ENCODE peak calls at places on chromosomes 7 and 10, in ten cellular contexts. A is stimulated activated CD4-positive, alpha-beta T cell treated with anti-CD3 and anti-CD28 coated beads, Interleukin-15, amount 100 ng/mL, for 24 hours; J is fibroblast of pulmonary artery; U is activated CD4-positive, alpha-beta T cell treated with anti-CD3 and anti-CD28 coated beads, Interleukin-2, amount 50 U/mL, for 1 hour; Q is A172; E is AG09319; C is HS-5; O is IMR-90; P is endothelial cell; G is HEK293T. L is an unnamed sample.

GRCh38 chr7:131905574-131905973 is 349.1 kb upstream of the PODXL start:
- DNase-seq in A (no peak), J (no peak), U (no peak), Q (no peak), E (no peak), C (no peak), O (no peak), P (no peak), G (no peak), L (no peak)

GRCh38 chr10:22633106-22633505 is 81.3 kb downstream of the PIP4K2A start:
- DNase-seq in A (no peak), J (no peak), U (no peak), Q (no peak), E (no peak), C (no peak), O (no peak), P (no peak), G (no peak), L (no peak)

GRCh38 chr10:113992601-113993011 is 51.1 kb upstream of the ADRB1 start:
- DNase-seq in A (no peak), J (no peak), U (no peak), Q (peak), E (no peak), C (peak), O (no peak), P (no peak), G (no peak), L (no peak)

GRCh38 chr10:23535381-23535780 is 96.5 kb downstream of the OTUD1 start:
- DNase-seq in A (no peak), J (no peak), U (no peak), Q (no peak), E (no peak), C (no peak), O (no peak), P (no peak), G (no peak), L (no peak)

GRCh38 chr7:115707236-115707635 is 323.3 kb downstream of the TFEC start:
- DNase-seq in A (no peak), J (peak), U (no peak), Q (peak), E (peak), C (no peak), O (peak), P (peak), G (peak), L (peak)

GRCh38 chr7:55092186-55092976 is 73.6 kb downstream of the EGFR start:
- DNase-seq in A (no peak), J (no peak), U (no peak), Q (no peak), E (no peak), C (no peak), O (peak), P (no peak), G (no peak), L (no peak)

GRCh38 chr10:98534046-98534445 is 87.3 kb upstream of the HPS1 start:
- DNase-seq in A (no peak), J (no peak), U (no peak), Q (peak), E (no peak), C (peak), O (no peak), P (no peak), G (no peak), L (no peak)

GRCh38 chr7:100744605-100745004 is 11.2 kb downstream of the ZAN start:
- DNase-seq in A (no peak), J (no peak), U (no peak), Q (no peak), E (no peak), C (no peak), O (no peak), P (no peak), G (no peak), L (no peak)

GRCh38 chr10:119686465-119687191 is 35.4 kb downstream of the BAG3 start:
- DNase-seq in A (peak), J (peak), U (peak), Q (peak), E (peak), C (peak), O (peak), P (peak), G (peak), L (peak)

GRCh38 chr10:11863353-11864105 is 40.4 kb downstream of the PROSER2 start:
- DNase-seq in A (peak), J (no peak), U (peak), Q (no peak), E (no peak), C (no peak), O (no peak), P (no peak), G (no peak), L (no peak)

GRCh38 chr10:24307696-24308476 is 98.9 kb downstream of the KIAA1217 start:
- DNase-seq in A (no peak), J (peak), U (no peak), Q (no peak), E (no peak), C (no peak), O (no peak), P (no peak), G (no peak), L (no peak)

GRCh38 chr7:37128644-37129043 is 320.0 kb downstream of the ELMO1 start:
- DNase-seq in A (no peak), J (no peak), U (no peak), Q (no peak), E (no peak), C (no peak), O (no peak), P (no peak), G (no peak), L (no peak)

GRCh38 chr10:27998954-27999275 is at the start of gene ODAD2:
- DNase-seq in A (no peak), J (no peak), U (no peak), Q (peak), E (no peak), C (no peak), O (no peak), P (no peak), G (no peak), L (no peak)

GRCh38 chr10:71923138-71923692 is 41.0 kb upstream of the CHST3 start:
- DNase-seq in A (no peak), J (no peak), U (no peak), Q (no peak), E (no peak), C (no peak), O (no peak), P (no peak), G (no peak), L (no peak)

GRCh38 chr10:105742184-105742583 is 1101.1 kb downstream of the SORCS3 start:
- DNase-seq in A (no peak), J (no peak), U (no peak), Q (peak), E (no peak), C (no peak), O (no peak), P (no peak), G (no peak), L (peak)

GRCh38 chr10:600876-601275 is 88.6 kb downstream of the DIP2C start:
- DNase-seq in A (no peak), J (no peak), U (no peak), Q (no peak), E (no peak), C (no peak), O (no peak), P (no peak), G (no peak), L (no peak)

GRCh38 chr10:114665406-114665805 is 7.3 kb upstream of the ABLIM1 start:
- DNase-seq in A (no peak), J (no peak), U (no peak), Q (no peak), E (no peak), C (no peak), O (no peak), P (no peak), G (no peak), L (no peak)

GRCh38 chr10:33113111-33113856 is 155.3 kb upstream of the ITGB1 start:
- DNase-seq in A (no peak), J (peak), U (no peak), Q (no peak), E (no peak), C (no peak), O (peak), P (no peak), G (no peak), L (peak)

GRCh38 chr7:105934577-105935185 is 28.4 kb upstream of the CDHR3 start:
- DNase-seq in A (no peak), J (peak), U (no peak), Q (peak), E (peak), C (no peak), O (peak), P (peak), G (peak), L (peak)

GRCh38 chr10:14486777-14487510 is 156.2 kb upstream of the FRMD4A start:
- DNase-seq in A (no peak), J (no peak), U (no peak), Q (no peak), E (no peak), C (no peak), O (peak), P (no peak), G (no peak), L (peak)